ENCODE peak calls at places on chromosomes 7 and 10, in nine cellular contexts. N is OCI-M1; I is activated CD8-positive, alpha-beta memory T cell treated with anti-CD3 and anti-CD28 coated beads, Interleukin-2, amount 50 U/mL, for 4 hours; A is PC-3; K is glomerular endothelial cell; H is astrocyte of the spinal cord; J is stomach; E is left lung; Q is NCI-H748 treated with DMSO at 0.1 percent for 48 hours. P is an unnamed sample.

GRCh38 chr10:821322-821721 is 110.2 kb downstream of the LARP4B start:
- DNase-seq in E (no peak), A (no peak), Q (no peak), N (no peak), I (no peak), J (no peak), K (no peak), H (peak; percentile 10), P (no peak)

GRCh38 chr7:77729574-77730348 is 33.5 kb downstream of the RSBN1L start:
- DNase-seq in I (no peak), K (no peak), E (no peak), A (no peak), H (no peak), J (no peak), N (no peak), Q (no peak), P (no peak)

GRCh38 chr7:115724400-115725056 is 306.0 kb downstream of the TFEC start:
- DNase-seq in J (no peak), N (no peak), Q (peak; percentile 100), K (peak; percentile 50), E (no peak), H (no peak), A (peak; percentile 19), I (no peak), P (no peak)

GRCh38 chr10:91798736-91799579 is 732 bp downstream of the TNKS2 start:
- DNase-seq in N (peak; percentile 84), Q (peak; percentile 21), K (no peak), H (peak; percentile 50), J (peak; percentile 42), A (peak; percentile 22), E (peak; percentile 61), I (peak; percentile 47), P (peak; percentile 14)

GRCh38 chr7:73919694-73920375 is 58.9 kb downstream of the TMEM270 start:
- DNase-seq in H (no peak), E (no peak), K (no peak), J (no peak), Q (no peak), A (no peak), I (no peak), N (no peak), P (no peak)

GRCh38 chr7:43119371-43120069 is 7.1 kb downstream of the HECW1 start:
- DNase-seq in E (no peak), Q (no peak), H (peak; percentile 70), A (no peak), K (no peak), J (no peak), I (no peak), N (no peak), P (no peak)

GRCh38 chr7:915291-916218 is 38.9 kb downstream of the ADAP1 start:
- DNase-seq in K (no peak), A (no peak), I (no peak), N (no peak), J (no peak), H (no peak), E (no peak), Q (no peak), P (no peak)

GRCh38 chr7:114086491-114086905 is 167.7 kb upstream of the PPP1R3A start:
- DNase-seq in H (peak; percentile 20), E (peak; percentile 39), N (peak; percentile 23), I (no peak), J (peak; percentile 28), A (no peak), Q (peak; percentile 34), K (no peak), P (no peak)

GRCh38 chr7:80369321-80369720 is 142.5 kb downstream of the GNAT3 start:
- DNase-seq in Q (no peak), N (no peak), A (no peak), J (no peak), H (no peak), I (no peak), E (no peak), K (no peak), P (peak; percentile 86)

GRCh38 chr7:77202544-77202976 is 2.9 kb upstream of the FGL2 start:
- DNase-seq in J (no peak), Q (no peak), A (no peak), N (peak; percentile 54), I (no peak), K (no peak), H (no peak), E (no peak), P (no peak)

GRCh38 chr7:134701272-134701671 is 54.6 kb downstream of the BPGM start:
- DNase-seq in H (no peak), I (peak; percentile 23), A (peak; percentile 62), N (peak; percentile 40), J (no peak), E (no peak), K (no peak), Q (no peak), P (peak; percentile 58)

GRCh38 chr10:123929791-123930190 is 38.2 kb upstream of the CPXM2 start:
- DNase-seq in E (no peak), Q (no peak), I (no peak), K (no peak), N (no peak), H (no peak), A (no peak), J (no peak), P (no peak)

GRCh38 chr10:132774905-132775863 is 10.8 kb downstream of the NKX6-2 start:
- DNase-seq in E (no peak), I (no peak), J (peak; percentile 96), N (peak; percentile 62), Q (peak; percentile 20), H (no peak), A (no peak), K (no peak), P (no peak)

GRCh38 chr7:946256-946996 is 8.1 kb downstream of the ADAP1 start:
- DNase-seq in J (peak; percentile 45), H (no peak), A (no peak), K (no peak), N (no peak), I (no peak), Q (no peak), E (no peak), P (no peak)

P was measured in dermis microvascular lymphatic vessel endothelial cell.